ENCODE peak calls at places on chromosomes 16 and 17, in seven cellular contexts. W is stimulated activated CD4-positive, alpha-beta T cell treated with anti-CD3 and anti-CD28 coated beads, Interleukin-1b, Interleukin-23, amount 100 ng/mL, for 24 hours; J is GM20000; H is EL; Q is stimulated activated CD8-positive, alpha-beta memory T cell treated with anti-CD3 and anti-CD28 coated beads, Interleukin-4, amount 100 ng/mL, for 4 hours; X is BE2C; T is heart left ventricle. S is an unnamed sample.

GRCh38 chr17:81608082-81608481 is 28.8 kb downstream of the NPLOC4 start:
- DNase-seq in J (no peak), X (no peak), H (no peak), Q (no peak), T (no peak), W (no peak), S (peak)

GRCh38 chr16:736936-737481 is 3.8 kb downstream of the CIAO3 start:
- DNase-seq in J (no peak), Q (no peak), H (no peak), T (no peak), W (no peak), X (no peak), S (no peak)

GRCh38 chr17:6496636-6497441 is 52.6 kb downstream of the PIMREG start:
- DNase-seq in J (no peak), X (no peak), W (no peak), T (no peak), Q (no peak), H (no peak), S (no peak)

GRCh38 chr16:67648088-67648763 is 3.3 kb downstream of the CARMIL2 start:
- DNase-seq in T (no peak), X (peak), J (peak), W (no peak), Q (no peak), H (no peak), S (no peak)

GRCh38 chr16:52456368-52456767 is 90.6 kb downstream of the TOX3 start:
- DNase-seq in H (no peak), W (no peak), X (no peak), J (no peak), Q (no peak), T (no peak), S (no peak)

GRCh38 chr17:42034059-42034458 is 14.2 kb downstream of the NKIRAS2 start:
- DNase-seq in Q (no peak), T (no peak), H (no peak), X (no peak), W (no peak), J (peak), S (no peak)

GRCh38 chr17:12549499-12549901 is 116.2 kb upstream of the MYOCD start:
- DNase-seq in W (no peak), T (no peak), J (no peak), X (no peak), Q (no peak), H (peak), S (peak)

GRCh38 chr17:43789482-43789881 is 9.2 kb downstream of the CFAP97D1 start:
- DNase-seq in W (no peak), X (no peak), Q (no peak), H (no peak), J (no peak), T (no peak), S (no peak)

GRCh38 chr17:50532452-50533024 is at the start of gene EPN3:
- DNase-seq in X (no peak), J (no peak), T (no peak), H (no peak), Q (no peak), W (no peak), S (no peak)

GRCh38 chr17:17476865-17477467 is at the start of gene MED9:
- DNase-seq in Q (peak), W (peak), T (peak), X (peak), H (peak), J (peak), S (peak)

GRCh38 chr16:12434567-12434966 is 369.1 kb downstream of the CPPED1 start:
- DNase-seq in Q (no peak), W (no peak), J (peak), T (no peak), H (no peak), X (no peak), S (no peak)

GRCh38 chr17:57294629-57295501 is 38.5 kb downstream of the MSI2 start:
- DNase-seq in H (peak), W (no peak), Q (no peak), X (peak), J (no peak), T (peak), S (peak)

S was measured in IMR-90.